ENCODE peak calls at places on chromosomes 7 and 10, in nine cellular contexts. One of them, this sample, is unnamed.

GRCh38 chr7:2306688-2307087 is 7.6 kb downstream of the SNX8 start:
- DNase-seq in heart left ventricle: no peak
- DNase-seq in HCT116: no peak
- DNase-seq in stomach: no peak
- DNase-seq in uterus: no peak
- DNase-seq in Peyer's patch: no peak
- DNase-seq in body of pancreas: no peak
- DNase-seq in gastrocnemius medialis: no peak
- DNase-seq in spleen: no peak
- DNase-seq in this sample: no peak

GRCh38 chr10:34581871-34582532 is 233.1 kb downstream of the PARD3 start:
- DNase-seq in stomach: no peak
- DNase-seq in gastrocnemius medialis: no peak
- DNase-seq in Peyer's patch: no peak
- DNase-seq in heart left ventricle: no peak
- DNase-seq in spleen: no peak
- DNase-seq in uterus: no peak
- DNase-seq in body of pancreas: no peak
- DNase-seq in HCT116: no peak
- DNase-seq in this sample: no peak

GRCh38 chr10:7283246-7283645 is 127.6 kb downstream of the SFMBT2 start:
- DNase-seq in uterus: no peak
- DNase-seq in heart left ventricle: no peak
- DNase-seq in stomach: no peak
- DNase-seq in spleen: no peak
- DNase-seq in Peyer's patch: no peak
- DNase-seq in HCT116: no peak
- DNase-seq in gastrocnemius medialis: no peak
- DNase-seq in body of pancreas: no peak
- DNase-seq in this sample: no peak

GRCh38 chr10:80204193-80204714 is 1.1 kb downstream of the ANXA11 start:
- DNase-seq in uterus: no peak
- DNase-seq in gastrocnemius medialis: no peak
- DNase-seq in Peyer's patch: no peak
- DNase-seq in stomach: peak
- DNase-seq in HCT116: no peak
- DNase-seq in spleen: peak
- DNase-seq in body of pancreas: peak
- DNase-seq in heart left ventricle: peak
- DNase-seq in this sample: peak

GRCh38 chr7:7103343-7104313 is 78.7 kb upstream of the C1GALT1 start:
- DNase-seq in heart left ventricle: no peak
- DNase-seq in stomach: no peak
- DNase-seq in gastrocnemius medialis: no peak
- DNase-seq in uterus: no peak
- DNase-seq in HCT116: peak
- DNase-seq in body of pancreas: no peak
- DNase-seq in Peyer's patch: no peak
- DNase-seq in spleen: peak
- DNase-seq in this sample: peak

GRCh38 chr10:490891-491571 is 198.4 kb downstream of the DIP2C start:
- DNase-seq in body of pancreas: no peak
- DNase-seq in Peyer's patch: no peak
- DNase-seq in heart left ventricle: peak
- DNase-seq in uterus: peak
- DNase-seq in gastrocnemius medialis: peak
- DNase-seq in stomach: no peak
- DNase-seq in spleen: peak
- DNase-seq in HCT116: no peak
- DNase-seq in this sample: no peak

GRCh38 chr7:43362652-43363428 is 220.1 kb upstream of the STK17A start:
- DNase-seq in uterus: no peak
- DNase-seq in spleen: no peak
- DNase-seq in stomach: no peak
- DNase-seq in gastrocnemius medialis: peak
- DNase-seq in heart left ventricle: peak
- DNase-seq in Peyer's patch: no peak
- DNase-seq in HCT116: no peak
- DNase-seq in body of pancreas: peak
- DNase-seq in this sample: peak

GRCh38 chr7:1192171-1192676 is 32.2 kb upstream of the ZFAND2A start:
- DNase-seq in stomach: no peak
- DNase-seq in heart left ventricle: no peak
- DNase-seq in Peyer's patch: no peak
- DNase-seq in spleen: no peak
- DNase-seq in gastrocnemius medialis: no peak
- DNase-seq in uterus: no peak
- DNase-seq in HCT116: no peak
- DNase-seq in body of pancreas: no peak
- DNase-seq in this sample: no peak

GRCh38 chr7:129872054-129872453 is 80.7 kb downstream of the UBE2H start:
- DNase-seq in body of pancreas: no peak
- DNase-seq in heart left ventricle: no peak
- DNase-seq in gastrocnemius medialis: no peak
- DNase-seq in Peyer's patch: no peak
- DNase-seq in stomach: no peak
- DNase-seq in spleen: no peak
- DNase-seq in HCT116: no peak
- DNase-seq in uterus: no peak
- DNase-seq in this sample: no peak

GRCh38 chr10:19332304-19332703 is 283.7 kb downstream of the MALRD1 start:
- DNase-seq in HCT116: no peak
- DNase-seq in heart left ventricle: no peak
- DNase-seq in stomach: no peak
- DNase-seq in uterus: no peak
- DNase-seq in gastrocnemius medialis: no peak
- DNase-seq in spleen: no peak
- DNase-seq in body of pancreas: no peak
- DNase-seq in Peyer's patch: no peak
- DNase-seq in this sample: no peak

DNA sequence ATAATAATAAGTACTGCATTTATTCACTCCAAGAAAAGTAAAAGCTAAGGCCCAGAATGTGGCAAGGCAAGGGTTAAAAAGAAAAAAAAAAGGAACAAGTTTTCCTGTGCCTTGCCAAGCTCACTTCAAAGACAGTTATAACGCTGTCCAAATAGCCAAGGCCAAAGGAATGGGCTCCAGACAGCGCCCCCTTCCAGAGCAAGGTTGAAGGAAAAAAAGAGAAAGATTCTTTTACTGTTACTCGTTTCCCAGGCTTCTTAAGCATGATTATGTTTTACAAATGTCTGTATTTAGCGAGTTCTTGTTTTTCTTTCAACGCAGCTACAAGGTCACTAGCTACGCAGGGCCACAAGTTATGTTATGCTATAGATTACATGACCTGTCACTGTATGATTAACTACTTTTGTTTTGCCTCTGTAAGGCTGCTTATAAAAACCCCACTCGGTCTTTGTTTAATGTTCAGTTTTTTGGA is 9.1 kb upstream of the EIF4H start:
- DNase-seq in HCT116: no peak
- DNase-seq in uterus: no peak
- DNase-seq in Peyer's patch: no peak
- DNase-seq in spleen: no peak
- DNase-seq in gastrocnemius medialis: no peak
- DNase-seq in heart left ventricle: no peak
- DNase-seq in stomach: no peak
- DNase-seq in body of pancreas: peak
- DNase-seq in this sample: peak
- TF ChIP-seq CTCF in HCT116: peak
- TF ChIP-seq CTCF in uterus: no peak
- TF ChIP-seq CTCF in Peyer's patch: no peak
- TF ChIP-seq CTCF in spleen: peak
- TF ChIP-seq CTCF in gastrocnemius medialis: no peak
- TF ChIP-seq CTCF in heart left ventricle: peak
- TF ChIP-seq CTCF in stomach: no peak
- TF ChIP-seq CTCF in body of pancreas: peak
- TF ChIP-seq CTCF in this sample: no peak

GRCh38 chr10:122186822-122187810 is 84.0 kb upstream of the BTBD16 start:
- DNase-seq in uterus: no peak
- DNase-seq in gastrocnemius medialis: peak
- DNase-seq in HCT116: no peak
- DNase-seq in body of pancreas: no peak
- DNase-seq in stomach: no peak
- DNase-seq in heart left ventricle: no peak
- DNase-seq in Peyer's patch: no peak
- DNase-seq in spleen: no peak
- DNase-seq in this sample: peak
- TF ChIP-seq POLR2A in uterus: no peak
- TF ChIP-seq POLR2A in gastrocnemius medialis: no peak
- TF ChIP-seq POLR2A in HCT116: no peak
- TF ChIP-seq POLR2A in body of pancreas: no peak
- TF ChIP-seq POLR2A in stomach: no peak
- TF ChIP-seq POLR2A in heart left ventricle: no peak
- TF ChIP-seq POLR2A in Peyer's patch: no peak
- TF ChIP-seq POLR2A in spleen: no peak
- TF ChIP-seq POLR2A in this sample: no peak

DNA sequence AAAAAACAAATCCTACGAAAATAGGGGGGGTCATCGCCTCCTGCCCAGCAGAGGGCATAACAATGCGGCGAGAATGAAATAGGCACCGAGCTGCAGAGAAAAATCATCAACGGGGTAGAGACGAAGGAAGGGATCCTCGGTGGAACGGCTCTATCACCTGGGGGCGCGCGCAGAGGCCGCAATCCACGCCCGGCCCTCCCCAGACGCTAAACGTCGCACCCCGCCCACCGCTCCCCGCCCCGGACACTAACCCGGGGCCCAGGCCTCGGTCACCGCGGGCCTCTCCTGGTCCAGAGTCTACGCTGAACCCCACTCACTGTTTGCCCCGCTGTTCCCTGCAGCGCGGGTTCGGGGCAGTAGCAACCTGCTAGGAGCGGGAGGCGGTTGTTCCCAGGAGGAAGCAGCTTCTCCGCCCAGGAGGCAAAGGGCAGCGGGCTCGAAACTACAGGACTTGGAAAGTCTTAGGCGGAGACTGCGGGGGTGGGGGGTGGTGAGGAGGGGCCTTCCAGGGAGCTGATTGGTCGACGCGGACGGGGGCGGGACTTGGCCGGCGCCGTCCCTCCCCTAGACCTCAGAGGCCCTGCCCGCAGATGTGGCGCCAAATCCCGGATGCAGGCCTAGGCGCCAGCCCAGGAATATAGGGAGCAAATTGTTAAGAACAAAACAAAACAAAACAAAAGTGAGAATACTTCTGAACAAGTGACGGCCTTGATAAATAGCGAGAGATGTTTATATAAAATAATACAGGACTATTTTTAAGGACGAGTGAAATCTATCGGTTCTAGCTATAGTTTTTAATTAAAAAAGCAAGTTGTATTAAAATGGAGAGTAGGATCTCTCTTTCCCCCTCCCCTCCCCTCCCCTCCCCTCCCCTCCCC is at the start of gene TCAF1:
- DNase-seq in HCT116: peak
- DNase-seq in gastrocnemius medialis: peak
- DNase-seq in spleen: peak
- DNase-seq in body of pancreas: peak
- DNase-seq in uterus: peak
- DNase-seq in heart left ventricle: peak
- DNase-seq in stomach: peak
- DNase-seq in Peyer's patch: peak
- DNase-seq in this sample: peak
- TF ChIP-seq CTCF in HCT116: peak
- TF ChIP-seq CTCF in gastrocnemius medialis: no peak
- TF ChIP-seq CTCF in spleen: peak
- TF ChIP-seq CTCF in body of pancreas: peak
- TF ChIP-seq CTCF in uterus: peak
- TF ChIP-seq CTCF in heart left ventricle: no peak
- TF ChIP-seq CTCF in stomach: no peak
- TF ChIP-seq CTCF in Peyer's patch: no peak
- TF ChIP-seq CTCF in this sample: no peak

GRCh38 chr10:48587819-48588218 is 17.1 kb downstream of the ARHGAP22 start:
- DNase-seq in heart left ventricle: no peak
- DNase-seq in body of pancreas: no peak
- DNase-seq in spleen: no peak
- DNase-seq in gastrocnemius medialis: no peak
- DNase-seq in stomach: no peak
- DNase-seq in uterus: no peak
- DNase-seq in HCT116: no peak
- DNase-seq in Peyer's patch: no peak
- DNase-seq in this sample: no peak

GRCh38 chr10:48582970-48583369 is 21.9 kb downstream of the ARHGAP22 start:
- DNase-seq in gastrocnemius medialis: no peak
- DNase-seq in heart left ventricle: peak
- DNase-seq in stomach: no peak
- DNase-seq in spleen: no peak
- DNase-seq in uterus: no peak
- DNase-seq in body of pancreas: no peak
- DNase-seq in HCT116: no peak
- DNase-seq in Peyer's patch: no peak
- DNase-seq in this sample: no peak

GRCh38 chr10:48589266-48589665 is 15.6 kb downstream of the ARHGAP22 start:
- DNase-seq in stomach: no peak
- DNase-seq in gastrocnemius medialis: peak
- DNase-seq in heart left ventricle: no peak
- DNase-seq in HCT116: no peak
- DNase-seq in Peyer's patch: no peak
- DNase-seq in spleen: no peak
- DNase-seq in uterus: no peak
- DNase-seq in body of pancreas: no peak
- DNase-seq in this sample: no peak

GRCh38 chr10:48590945-48591344 is 13.9 kb downstream of the ARHGAP22 start:
- DNase-seq in uterus: no peak
- DNase-seq in HCT116: no peak
- DNase-seq in heart left ventricle: no peak
- DNase-seq in body of pancreas: no peak
- DNase-seq in Peyer's patch: no peak
- DNase-seq in gastrocnemius medialis: no peak
- DNase-seq in spleen: no peak
- DNase-seq in stomach: no peak
- DNase-seq in this sample: peak

GRCh38 chr10:48587101-48587500 is 17.8 kb downstream of the ARHGAP22 start:
- DNase-seq in HCT116: no peak
- DNase-seq in stomach: no peak
- DNase-seq in spleen: no peak
- DNase-seq in heart left ventricle: no peak
- DNase-seq in uterus: no peak
- DNase-seq in Peyer's patch: no peak
- DNase-seq in gastrocnemius medialis: no peak
- DNase-seq in body of pancreas: no peak
- DNase-seq in this sample: no peak
- TF ChIP-seq POLR2A in HCT116: no peak
- TF ChIP-seq POLR2A in stomach: no peak
- TF ChIP-seq POLR2A in spleen: no peak
- TF ChIP-seq POLR2A in heart left ventricle: no peak
- TF ChIP-seq POLR2A in uterus: no peak
- TF ChIP-seq POLR2A in Peyer's patch: no peak
- TF ChIP-seq POLR2A in gastrocnemius medialis: no peak
- TF ChIP-seq POLR2A in body of pancreas: no peak
- TF ChIP-seq POLR2A in this sample: no peak

GRCh38 chr10:23051278-23051677 is 44.1 kb upstream of the MSRB2 start:
- DNase-seq in heart left ventricle: no peak
- DNase-seq in gastrocnemius medialis: no peak
- DNase-seq in HCT116: no peak
- DNase-seq in stomach: no peak
- DNase-seq in Peyer's patch: no peak
- DNase-seq in spleen: no peak
- DNase-seq in uterus: no peak
- DNase-seq in body of pancreas: no peak
- DNase-seq in this sample: no peak
- TF ChIP-seq CTCF in heart left ventricle: no peak
- TF ChIP-seq CTCF in gastrocnemius medialis: no peak
- TF ChIP-seq CTCF in HCT116: no peak
- TF ChIP-seq CTCF in stomach: no peak
- TF ChIP-seq CTCF in Peyer's patch: no peak
- TF ChIP-seq CTCF in spleen: no peak
- TF ChIP-seq CTCF in uterus: no peak
- TF ChIP-seq CTCF in body of pancreas: no peak
- TF ChIP-seq CTCF in this sample: no peak

GRCh38 chr10:124557167-124557566 is 95.5 kb downstream of the LHPP start:
- DNase-seq in uterus: no peak
- DNase-seq in HCT116: no peak
- DNase-seq in stomach: no peak
- DNase-seq in Peyer's patch: no peak
- DNase-seq in heart left ventricle: no peak
- DNase-seq in body of pancreas: no peak
- DNase-seq in spleen: peak
- DNase-seq in gastrocnemius medialis: no peak
- DNase-seq in this sample: no peak
- TF ChIP-seq POLR2A in uterus: no peak
- TF ChIP-seq POLR2A in HCT116: no peak
- TF ChIP-seq POLR2A in stomach: no peak
- TF ChIP-seq POLR2A in Peyer's patch: no peak
- TF ChIP-seq POLR2A in heart left ventricle: no peak
- TF ChIP-seq POLR2A in body of pancreas: no peak
- TF ChIP-seq POLR2A in spleen: no peak
- TF ChIP-seq POLR2A in gastrocnemius medialis: no peak
- TF ChIP-seq POLR2A in this sample: no peak